ENCODE peak calls at places on chromosomes 6 and 20, in six cellular contexts. R is BE2C; A is CD8-positive, alpha-beta T cell; L is right atrium auricular region; P is progenitor cell of endocrine pancreas; B is heart left ventricle. S is an unnamed sample.

GRCh38 chr6:125701354-125701668 is 48.1 kb upstream of the HEY2 start:
- DNase-seq in A (no peak), L (no peak), B (no peak), P (no peak), R (no peak), S (no peak)

GRCh38 chr20:47334022-47334551 is 22.4 kb downstream of the ZMYND8 start:
- DNase-seq in B (no peak), P (no peak), A (no peak), R (no peak), L (no peak), S (no peak)

GRCh38 chr6:93418448-93419303 is 683 bp downstream of the EPHA7 start:
- DNase-seq in B (peak), A (no peak), R (peak), L (no peak), P (peak), S (peak)

GRCh38 chr6:139364302-139364981 is 10.0 kb downstream of the CITED2 start:
- DNase-seq in R (no peak), B (no peak), P (no peak), L (no peak), A (no peak), S (no peak)

GRCh38 chr6:111101987-111102386 is 14.7 kb downstream of the SLC16A10 start:
- DNase-seq in R (no peak), A (no peak), B (no peak), P (no peak), L (no peak), S (no peak)

GRCh38 chr20:14332796-14333345 is 4.5 kb downstream of the FLRT3 start:
- DNase-seq in R (no peak), B (no peak), P (no peak), L (no peak), A (no peak), S (no peak)

GRCh38 chr6:3523288-3523670 is 66.4 kb upstream of the SLC22A23 start:
- DNase-seq in L (no peak), P (no peak), A (no peak), R (no peak), B (no peak), S (no peak)

GRCh38 chr20:33490023-33490933 is at the start of gene CBFA2T2:
- DNase-seq in L (peak), R (no peak), B (peak), P (no peak), A (no peak), S (no peak)

GRCh38 chr6:129634411-129635230 is 75.4 kb downstream of the ARHGAP18 start:
- DNase-seq in R (no peak), A (no peak), P (no peak), L (no peak), B (no peak), S (no peak)

GRCh38 chr20:44083220-44083933 is 103.6 kb downstream of the JPH2 start:
- DNase-seq in R (peak), A (no peak), P (no peak), B (peak), L (peak), S (no peak)

GRCh38 chr20:9903048-9903651 is 64.3 kb upstream of the PAK5 start:
- DNase-seq in P (no peak), R (peak), A (no peak), B (no peak), L (no peak), S (peak)

GRCh38 chr20:12975833-12976608 is 32.8 kb upstream of the SPTLC3 start:
- DNase-seq in R (no peak), L (no peak), P (no peak), A (no peak), B (no peak), S (no peak)

GRCh38 chr20:25057234-25058050 is 497 bp downstream of the ACSS1 start:
- DNase-seq in B (peak), L (no peak), A (peak), R (peak), P (peak), S (peak)

GRCh38 chr6:152986978-152987377 is 4.1 kb upstream of the FBXO5 start:
- DNase-seq in R (no peak), A (no peak), L (no peak), B (no peak), P (no peak), S (no peak)

GRCh38 chr6:33428219-33428890 is 8.5 kb downstream of the SYNGAP1 start:
- DNase-seq in B (no peak), L (no peak), R (peak), P (no peak), A (no peak), S (peak)

GRCh38 chr20:46945465-46945864 is 50.8 kb downstream of the EYA2 start:
- DNase-seq in L (no peak), P (no peak), R (no peak), A (no peak), B (no peak), S (no peak)

GRCh38 chr6:160010067-160010466 is 41.2 kb downstream of the IGF2R start:
- DNase-seq in A (no peak), L (no peak), B (no peak), R (no peak), P (no peak), S (no peak)

GRCh38 chr6:42742116-42742894 is 3.6 kb downstream of the TBCC start:
- DNase-seq in L (no peak), A (no peak), P (no peak), B (no peak), R (peak), S (no peak)

GRCh38 chr20:38867062-38867359 is 59.2 kb upstream of the FAM83D start:
- DNase-seq in A (no peak), B (no peak), P (no peak), L (no peak), R (no peak), S (no peak)

GRCh38 chr6:50816115-50816675 is 2.5 kb upstream of the TFAP2B start:
- DNase-seq in P (peak), A (peak), R (peak), B (no peak), L (peak), S (peak)

GRCh38 chr6:163133017-163133416 is 281.5 kb upstream of the QKI start:
- DNase-seq in B (no peak), A (no peak), P (no peak), L (no peak), R (no peak), S (no peak)

GRCh38 chr6:45054610-45055009 is 273.5 kb upstream of the RUNX2 start:
- DNase-seq in R (no peak), B (no peak), A (no peak), P (no peak), L (no peak), S (no peak)

GRCh38 chr6:122798099-122798641 is 9.1 kb downstream of the SMPDL3A start:
- DNase-seq in L (no peak), B (no peak), R (no peak), A (no peak), P (no peak), S (no peak)

GRCh38 chr6:15504040-15504491 is 158.8 kb downstream of the DTNBP1 start:
- DNase-seq in L (peak), B (peak), A (no peak), P (no peak), R (no peak), S (no peak)

GRCh38 chr6:15662246-15663056 is at the start of gene DTNBP1:
- DNase-seq in A (peak), B (peak), R (peak), P (peak), L (peak), S (peak)

GRCh38 chr6:108796875-108797274 is 51.3 kb upstream of the ARMC2 start:
- DNase-seq in L (no peak), R (no peak), A (no peak), P (no peak), B (no peak), S (no peak)

GRCh38 chr20:44646023-44646640 is 5.4 kb downstream of the ADA start:
- DNase-seq in L (no peak), A (peak), R (no peak), B (no peak), P (no peak), S (no peak)

GRCh38 chr6:29723666-29724588 is 693 bp downstream of the HLA-F start:
- DNase-seq in P (no peak), B (peak), L (no peak), A (peak), R (no peak), S (peak)
- TF ChIP-seq CTCF in P (no peak), B (no peak), L (no peak), A (no peak), R (no peak), S (no peak)

GRCh38 chr6:2507016-2507415 is 243.7 kb downstream of the MYLK4 start:
- DNase-seq in B (no peak), L (no peak), A (no peak), P (no peak), R (no peak), S (no peak)

GRCh38 chr6:2503816-2504494 is 246.8 kb downstream of the MYLK4 start:
- DNase-seq in B (no peak), P (no peak), L (no peak), A (no peak), R (no peak), S (no peak)

GRCh38 chr6:2507638-2508037 is 243.1 kb downstream of the MYLK4 start:
- DNase-seq in P (no peak), A (no peak), L (no peak), R (no peak), B (no peak), S (no peak)

GRCh38 chr6:2504495-2505064 is 246.1 kb downstream of the MYLK4 start:
- DNase-seq in A (no peak), P (no peak), B (no peak), R (no peak), L (no peak), S (no peak)

GRCh38 chr6:2505624-2506023 is 245.1 kb downstream of the MYLK4 start:
- DNase-seq in R (peak), L (no peak), B (no peak), P (no peak), A (no peak), S (peak)
- TF ChIP-seq CTCF in R (peak), L (no peak), B (peak), P (peak), A (no peak), S (peak)

GRCh38 chr6:155196891-155197290 is 66.9 kb upstream of the CLDN20 start:
- DNase-seq in A (no peak), B (no peak), P (no peak), L (no peak), R (no peak), S (no peak)
- TF ChIP-seq CTCF in A (no peak), B (no peak), P (no peak), L (no peak), R (no peak), S (no peak)

GRCh38 chr20:7985916-7986315 is 33.6 kb downstream of the TMX4 start:
- DNase-seq in B (no peak), A (no peak), R (no peak), L (no peak), P (no peak), S (no peak)

GRCh38 chr20:7981374-7981773 is 38.2 kb downstream of the TMX4 start:
- DNase-seq in A (no peak), P (no peak), B (no peak), L (no peak), R (no peak), S (no peak)

GRCh38 chr20:7976015-7976414 is 35.8 kb upstream of the HAO1 start:
- DNase-seq in L (no peak), B (no peak), R (no peak), P (no peak), A (no peak), S (no peak)

GRCh38 chr20:7984192-7984591 is 35.4 kb downstream of the TMX4 start:
- DNase-seq in A (no peak), B (no peak), R (no peak), P (no peak), L (no peak), S (no peak)

GRCh38 chr20:7980332-7981046 is 39.1 kb downstream of the TMX4 start:
- DNase-seq in P (no peak), A (no peak), L (no peak), B (no peak), R (peak), S (peak)
- TF ChIP-seq CTCF in P (peak), A (peak), L (peak), B (peak), R (peak), S (peak)

GRCh38 chr6:165231581-165232276 is 77.7 kb downstream of the C6orf118 start:
- DNase-seq in P (no peak), A (no peak), R (peak), B (no peak), L (no peak), S (no peak)
- TF ChIP-seq CTCF in P (peak), A (no peak), R (peak), B (peak), L (peak), S (peak)

DNA sequence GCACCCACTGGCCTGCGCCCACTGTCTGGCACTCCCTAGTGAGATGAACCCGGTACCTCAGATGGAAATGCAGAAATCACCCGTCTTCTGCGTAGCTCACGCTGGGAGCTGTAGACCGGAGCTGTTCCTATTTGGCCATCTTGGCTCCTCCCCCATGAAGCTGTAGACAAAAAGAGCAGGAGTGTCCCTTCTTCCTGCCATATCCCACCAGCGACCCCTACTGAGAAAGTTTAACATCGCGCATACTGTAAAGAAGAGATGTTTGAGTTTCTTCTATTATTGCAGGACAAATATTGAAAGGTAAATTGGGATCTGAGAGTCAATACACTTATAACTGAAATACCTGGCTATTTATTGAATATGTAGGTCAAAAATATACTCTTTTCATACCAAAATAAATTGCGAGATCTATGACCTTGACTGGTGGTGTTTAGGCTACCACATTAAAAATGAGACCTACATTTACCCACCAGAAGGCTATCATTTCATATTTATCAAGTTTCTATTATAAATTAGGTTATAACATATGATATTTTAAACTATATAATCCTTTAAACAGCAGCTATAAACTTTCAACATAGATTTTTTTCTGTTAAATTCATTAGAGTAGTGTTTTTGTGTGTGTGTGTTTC is 586.3 kb downstream of the HTR1B start:
- DNase-seq in L (no peak), B (no peak), A (no peak), R (peak), P (peak), S (peak)
- TF ChIP-seq CTCF in L (peak), B (no peak), A (no peak), R (peak), P (peak), S (peak)

DNA sequence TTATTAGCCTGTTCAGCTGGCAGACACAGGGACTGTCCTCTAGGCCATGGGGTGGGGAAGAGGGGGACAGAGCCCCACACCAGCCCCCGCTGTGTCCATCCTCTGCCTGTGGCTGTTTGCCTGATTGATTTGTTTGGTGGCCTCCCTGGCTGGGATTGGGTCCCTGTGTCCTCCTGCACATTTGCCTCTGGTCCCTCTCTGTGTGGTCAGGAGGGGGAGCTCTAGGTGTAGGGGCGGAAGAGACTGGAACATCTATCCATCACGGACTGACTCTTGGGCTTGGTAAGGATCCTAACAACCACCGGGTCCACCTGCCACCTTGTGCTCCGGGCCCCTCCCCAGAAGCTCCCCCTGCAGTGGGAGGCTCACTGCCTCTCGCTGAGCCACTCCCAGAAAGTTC is 38.4 kb upstream of the CCDC167 start:
- DNase-seq in A (no peak), R (peak), L (no peak), P (no peak), B (no peak), S (peak)
- TF ChIP-seq CTCF in A (no peak), R (peak), L (peak), P (peak), B (no peak), S (no peak)